ENCODE peak calls at places on chromosomes 1 and 21, in six cellular contexts. J is neural progenitor cell, U is fibroblast of lung, I is ovary, F is left ventricle myocardium inferior, P is uterus. D is an unnamed sample.
A peak's percentile ranks its signal among the peaks of the same experiment; 100 is the strongest.

GRCh38 chr1:156852414-156852874 is 6.5 kb downstream of the INSRR start:
- DNase-seq in J (no peak), U (peak; percentile 48), I (peak; percentile 22), F (peak; percentile 85), P (no peak), D (peak; percentile 15)

GRCh38 chr1:2330035-2330434 is 61.3 kb downstream of the MORN1 start:
- DNase-seq in J (no peak), U (no peak), I (peak; percentile 22), F (no peak), P (no peak), D (no peak)

GRCh38 chr1:198880397-198880796 is 241.6 kb downstream of the PTPRC start:
- DNase-seq in J (no peak), U (peak; percentile 72), I (no peak), F (no peak), P (no peak), D (no peak)

GRCh38 chr1:235919797-235920475 is 53.2 kb upstream of the LYST start:
- DNase-seq in J (peak; percentile 49), U (peak; percentile 54), I (no peak), F (no peak), P (no peak), D (peak; percentile 53)

GRCh38 chr1:182137546-182137945 is 76.0 kb upstream of the ZNF648 start:
- DNase-seq in J (no peak), U (no peak), I (no peak), F (no peak), P (no peak), D (no peak)

GRCh38 chr1:226649244-226649643 is 89.8 kb downstream of the ITPKB start:
- DNase-seq in J (no peak), U (no peak), I (no peak), F (peak; percentile 6), P (no peak), D (no peak)

GRCh38 chr21:44677881-44678280 is 4.1 kb downstream of the KRTAP12-1 start:
- DNase-seq in J (no peak), U (no peak), I (no peak), F (no peak), P (no peak), D (no peak)

GRCh38 chr1:186492531-186493291 is 31.8 kb upstream of the PDC start:
- DNase-seq in J (no peak), U (no peak), I (no peak), F (no peak), P (no peak), D (no peak)

GRCh38 chr1:55472784-55473183 is 257.6 kb upstream of the USP24 start:
- DNase-seq in J (no peak), U (no peak), I (no peak), F (no peak), P (no peak), D (no peak)

GRCh38 chr1:194175251-194175650 is 988.8 kb upstream of the B3GALT2 start:
- DNase-seq in J (no peak), U (no peak), I (no peak), F (no peak), P (no peak), D (no peak)

GRCh38 chr1:27522860-27523665 is 33.1 kb upstream of the WASF2 start:
- DNase-seq in J (peak; percentile 52), U (peak; percentile 56), I (no peak), F (peak; percentile 59), P (peak; percentile 62), D (no peak)

GRCh38 chr1:22224631-22225030 is 81.7 kb upstream of the WNT4 start:
- DNase-seq in J (no peak), U (no peak), I (no peak), F (no peak), P (no peak), D (no peak)

GRCh38 chr1:226125097-226125630 is 61.4 kb downstream of the ACBD3 start:
- DNase-seq in J (peak; percentile 90), U (peak; percentile 78), I (peak; percentile 78), F (peak; percentile 83), P (peak; percentile 82), D (peak; percentile 44)

GRCh38 chr1:61337471-61337870 is 255.1 kb downstream of the NFIA start:
- DNase-seq in J (no peak), U (peak; percentile 59), I (no peak), F (no peak), P (no peak), D (no peak)

GRCh38 chr1:3684031-3684430 is 31.7 kb downstream of the TP73 start:
- DNase-seq in J (peak; percentile 87), U (no peak), I (no peak), F (no peak), P (no peak), D (no peak)

GRCh38 chr1:159941867-159942560 is 3.4 kb downstream of the IGSF9 start:
- DNase-seq in J (peak; percentile 43), U (no peak), I (no peak), F (no peak), P (no peak), D (no peak)

GRCh38 chr1:92356956-92357355 is 58.1 kb downstream of the RPAP2 start:
- DNase-seq in J (no peak), U (peak; percentile 89), I (no peak), F (no peak), P (no peak), D (peak; percentile 65)

GRCh38 chr1:91871994-91872393 is 14.0 kb downstream of the TGFBR3 start:
- DNase-seq in J (no peak), U (peak; percentile 28), I (no peak), F (no peak), P (no peak), D (no peak)

GRCh38 chr21:14863745-14864210 is 201.0 kb downstream of the NRIP1 start:
- DNase-seq in J (no peak), U (peak; percentile 35), I (no peak), F (no peak), P (no peak), D (no peak)

GRCh38 chr1:42282867-42283583 is 52.0 kb downstream of the FOXJ3 start:
- DNase-seq in J (no peak), U (peak; percentile 23), I (no peak), F (no peak), P (no peak), D (no peak)

DNA sequence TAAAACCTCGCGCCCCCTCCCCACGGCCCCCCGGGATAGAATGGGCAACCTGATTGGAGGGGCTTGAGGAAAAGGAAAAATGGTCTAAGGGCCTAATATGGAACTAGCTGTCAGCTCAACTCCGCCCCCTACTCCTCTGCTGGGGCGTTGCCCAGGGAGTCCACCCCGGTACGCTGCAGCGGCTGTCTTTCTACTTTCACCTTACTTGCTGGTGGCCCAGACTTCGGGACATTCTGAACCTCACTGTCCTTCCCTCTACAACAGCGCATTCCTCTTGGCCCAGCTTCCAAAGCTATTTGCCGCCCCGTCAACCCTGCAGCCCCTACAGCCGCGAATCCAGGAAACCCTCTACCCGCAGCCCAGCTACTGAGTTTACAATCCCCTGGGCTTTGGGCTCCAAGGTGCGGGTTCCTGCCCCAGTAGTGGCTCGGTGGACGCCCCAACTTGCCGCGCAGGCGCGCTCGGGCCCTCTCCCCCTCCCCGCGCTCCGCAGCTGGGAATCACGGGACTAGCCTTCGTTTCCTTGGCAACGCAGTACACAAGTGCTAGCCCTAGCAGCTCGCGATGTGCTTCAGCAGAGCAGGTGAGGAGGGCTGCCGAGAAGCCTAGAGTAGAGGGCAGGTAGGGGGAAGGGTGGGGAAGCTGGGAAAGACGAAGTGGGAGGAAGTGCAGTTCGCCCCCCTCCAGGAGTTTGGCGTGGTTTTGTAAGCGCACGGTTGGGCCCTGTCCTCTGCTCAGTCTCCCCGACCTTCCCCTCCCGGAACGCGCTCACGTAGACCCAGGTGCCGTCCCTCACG is 55.6 kb downstream of the CHIA start:
- DNase-seq in J (peak; percentile 98), U (peak; percentile 84), I (peak; percentile 85), F (peak; percentile 77), P (peak; percentile 83), D (peak; percentile 52)
- TF ChIP-seq CTCF in J (peak; percentile 42), U (peak; percentile 12), I (no peak), F (no peak), P (no peak), D (no peak)

GRCh38 chr1:17573518-17574041 is 34.1 kb downstream of the ARHGEF10L start:
- DNase-seq in J (peak; percentile 75), U (no peak), I (no peak), F (no peak), P (no peak), D (no peak)
- H3K27ac ChIP-seq in J (peak overlapping the region; percentile 14), U (no peak overlapping the region), I (peak overlapping the region; percentile 40), F (peak overlapping the region; percentile 61), P (peak overlapping the region; percentile 25), D (no peak overlapping the region)

DNA sequence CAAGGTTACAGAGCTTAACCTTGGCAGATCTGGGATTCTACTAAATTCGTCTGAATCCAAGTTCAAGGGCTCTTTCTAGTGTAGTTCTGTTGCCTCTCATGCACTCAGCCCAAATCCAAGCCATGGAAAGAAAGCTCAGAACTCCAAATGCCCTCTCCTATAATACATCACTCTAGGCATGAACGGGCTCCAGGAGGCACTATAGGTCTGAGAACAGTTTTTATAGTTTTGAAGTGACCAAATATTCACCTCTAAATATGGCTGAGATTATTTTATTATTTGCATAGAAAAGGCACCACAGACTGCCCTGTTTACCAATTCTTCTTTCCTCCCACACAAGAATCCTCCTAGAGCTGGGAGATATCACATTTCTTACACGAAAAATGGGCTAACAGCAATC is 327.9 kb upstream of the BEND5 start:
- DNase-seq in J (no peak), U (no peak), I (no peak), F (no peak), P (no peak), D (no peak)
- TF ChIP-seq CTCF in J (no peak), U (no peak), I (no peak), F (no peak), P (no peak), D (no peak)

DNA sequence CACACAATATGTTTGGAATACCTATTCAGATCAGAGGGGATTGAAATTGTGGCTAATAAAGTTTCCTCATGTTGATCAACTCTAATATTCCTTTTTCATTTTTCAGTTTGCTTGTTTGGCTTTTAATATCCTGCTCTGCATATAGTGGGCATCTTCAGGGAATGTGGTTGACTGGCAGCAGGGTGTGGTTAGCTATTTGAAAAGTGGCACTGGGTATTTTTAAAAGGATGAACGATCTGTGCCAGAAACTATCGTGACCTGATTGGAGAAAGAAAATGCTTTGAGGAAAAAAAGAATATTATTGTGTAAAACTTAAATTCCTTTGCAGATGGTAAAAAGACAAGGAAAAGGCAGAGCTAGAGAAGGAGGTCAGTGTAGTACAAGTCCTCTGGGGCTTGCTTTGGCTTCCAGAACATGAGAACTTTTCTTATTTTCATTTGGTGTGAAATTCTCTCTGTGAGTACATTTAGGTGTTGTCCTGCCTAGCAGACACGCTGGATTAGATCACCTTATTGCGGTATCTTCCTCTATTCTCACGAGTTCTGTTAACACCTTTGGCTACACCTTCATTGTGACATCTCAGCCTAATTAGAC is 329.7 kb upstream of the SNX7 start:
- DNase-seq in J (no peak), U (no peak), I (no peak), F (no peak), P (no peak), D (no peak)
- H3K27ac ChIP-seq in J (no peak overlapping the region), U (no peak overlapping the region), I (no peak overlapping the region), F (no peak overlapping the region), P (no peak overlapping the region), D (no peak overlapping the region)

D was measured in AG04450.